ENCODE peak calls at places on chromosomes 11 and 22, in seven cellular contexts. D is CD4-positive, alpha-beta T cell; U is lower lobe of right lung; Y is progenitor cell of endocrine pancreas; F is breast epithelium; S is foreskin fibroblast; B is AG04449. W is an unnamed sample.

GRCh38 chr11:66362481-66363147 is 8.9 kb downstream of the SLC29A2 start:
- DNase-seq in D (no peak), U (no peak), Y (no peak), F (no peak), S (no peak), B (no peak), W (no peak)

GRCh38 chr11:68261006-68261405 is 10.8 kb downstream of the C11orf24 start:
- DNase-seq in D (no peak), U (no peak), Y (no peak), F (no peak), S (no peak), B (no peak), W (no peak)

GRCh38 chr11:75476716-75477613 is 44.0 kb upstream of the KLHL35 start:
- DNase-seq in D (no peak), U (peak; percentile 50), Y (no peak), F (peak; percentile 75), S (no peak), B (no peak), W (no peak)

GRCh38 chr11:77967753-77968152 is 26.7 kb downstream of the INTS4 start:
- DNase-seq in D (no peak), U (no peak), Y (no peak), F (no peak), S (no peak), B (no peak), W (no peak)

GRCh38 chr11:117839234-117839882 is 14.8 kb upstream of the FXYD2 start:
- DNase-seq in D (no peak), U (no peak), Y (no peak), F (no peak), S (no peak), B (no peak), W (no peak)

GRCh38 chr22:45892681-45893461 is 84.1 kb downstream of the WNT7B start:
- DNase-seq in D (no peak), U (peak; percentile 38), Y (no peak), F (no peak), S (no peak), B (no peak), W (no peak)

GRCh38 chr11:12163181-12163841 is 52.9 kb downstream of the MICAL2 start:
- DNase-seq in D (no peak), U (no peak), Y (no peak), F (no peak), S (no peak), B (peak; percentile 85), W (no peak)

GRCh38 chr22:36470162-36470993 is 11.1 kb downstream of the TXN2 start:
- DNase-seq in D (peak; percentile 78), U (peak; percentile 86), Y (peak; percentile 69), F (peak; percentile 79), S (peak; percentile 77), B (no peak), W (peak; percentile 80)

GRCh38 chr11:78310500-78310909 is 107.1 kb downstream of the GAB2 start:
- DNase-seq in D (no peak), U (no peak), Y (no peak), F (no peak), S (no peak), B (no peak), W (no peak)

GRCh38 chr22:32531955-32532818 is 57.6 kb downstream of the FBXO7 start:
- DNase-seq in D (no peak), U (peak; percentile 75), Y (peak; percentile 21), F (no peak), S (peak; percentile 94), B (peak; percentile 36), W (peak; percentile 89)

GRCh38 chr22:46233231-46233630 is 16.9 kb downstream of the CDPF1 start:
- DNase-seq in D (no peak), U (no peak), Y (no peak), F (no peak), S (no peak), B (no peak), W (no peak)

GRCh38 chr22:35663371-35663770 is 15.1 kb downstream of the APOL6 start:
- DNase-seq in D (no peak), U (no peak), Y (no peak), F (no peak), S (no peak), B (no peak), W (no peak)

GRCh38 chr22:44335903-44336803 is 23.4 kb upstream of the SHISAL1 start:
- DNase-seq in D (no peak), U (no peak), Y (no peak), F (no peak), S (no peak), B (no peak), W (no peak)

GRCh38 chr11:117381481-117381880 is 53.8 kb downstream of the CEP164 start:
- DNase-seq in D (no peak), U (no peak), Y (no peak), F (no peak), S (no peak), B (no peak), W (no peak)

GRCh38 chr22:25853078-25853477 is 111.1 kb downstream of the MYO18B start:
- DNase-seq in D (no peak), U (no peak), Y (no peak), F (no peak), S (peak; percentile 8), B (no peak), W (no peak)

GRCh38 chr22:50425179-50425916 is 49.5 kb downstream of the SBF1 start:
- DNase-seq in D (no peak), U (no peak), Y (no peak), F (no peak), S (no peak), B (no peak), W (no peak)

DNA sequence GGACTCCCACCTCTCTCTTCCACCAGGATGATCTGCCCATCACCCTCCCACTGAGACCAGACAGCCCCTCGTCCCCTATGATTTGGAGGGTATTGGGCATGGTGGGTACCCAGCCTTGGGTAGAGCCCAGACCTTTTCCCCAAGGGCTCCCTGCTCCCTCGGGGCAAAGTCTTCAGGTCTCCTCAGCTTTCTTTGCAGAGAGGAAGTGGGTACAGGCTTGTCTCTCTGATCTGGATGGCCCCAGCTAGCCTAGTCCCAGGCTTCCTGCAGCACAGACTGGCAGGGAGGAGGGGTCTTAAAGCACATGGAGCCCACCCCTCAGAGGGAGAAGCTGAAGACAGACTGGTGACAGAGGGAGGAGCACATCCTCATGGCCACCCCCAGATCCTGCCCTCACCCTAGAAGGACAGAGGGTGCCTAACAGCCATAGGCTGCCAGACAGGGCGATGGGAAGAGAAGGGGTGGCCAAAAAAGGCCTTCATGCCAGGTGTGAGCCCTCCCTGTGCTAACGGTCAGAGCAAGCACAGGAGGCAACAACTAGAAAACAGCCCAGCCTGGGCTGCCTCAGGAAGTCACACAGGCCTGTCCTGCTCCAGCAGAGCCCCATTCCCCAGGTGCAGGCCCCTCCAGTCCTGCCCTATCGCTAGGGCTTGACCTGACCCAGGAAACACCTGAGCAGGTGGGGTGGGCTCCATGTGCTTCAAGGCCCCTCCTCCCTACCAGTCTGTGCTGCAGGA is 30.4 kb downstream of the SLC22A12 start:
- DNase-seq in D (no peak), U (no peak), Y (no peak), F (no peak), S (no peak), B (no peak), W (no peak)
- TF ChIP-seq CTCF in D (no peak), U (no peak), Y (no peak), F (no peak), S (no peak), B (no peak), W (no peak)

GRCh38 chr11:50030193-50030592 is 2.5 kb upstream of the OR4C45 start:
- DNase-seq in D (no peak), U (no peak), Y (no peak), F (no peak), S (no peak), B (no peak), W (no peak)
- TF ChIP-seq CTCF in D (no peak), U (no peak), Y (no peak), F (no peak), S (no peak), B (no peak), W (no peak)

GRCh38 chr11:62725686-62726085 is 1.6 kb downstream of the HNRNPUL2 start:
- DNase-seq in D (no peak), U (no peak), Y (no peak), F (no peak), S (no peak), B (no peak), W (no peak)

GRCh38 chr11:62724171-62724570 is 3.1 kb downstream of the HNRNPUL2 start:
- DNase-seq in D (no peak), U (no peak), Y (no peak), F (no peak), S (no peak), B (no peak), W (no peak)

GRCh38 chr11:62719302-62719978 is 7.8 kb downstream of the HNRNPUL2 start:
- DNase-seq in D (no peak), U (no peak), Y (no peak), F (no peak), S (peak; percentile 81), B (no peak), W (no peak)

GRCh38 chr11:62726156-62727006 is 876 bp downstream of the HNRNPUL2 start:
- DNase-seq in D (no peak), U (no peak), Y (no peak), F (no peak), S (no peak), B (no peak), W (no peak)

DNA sequence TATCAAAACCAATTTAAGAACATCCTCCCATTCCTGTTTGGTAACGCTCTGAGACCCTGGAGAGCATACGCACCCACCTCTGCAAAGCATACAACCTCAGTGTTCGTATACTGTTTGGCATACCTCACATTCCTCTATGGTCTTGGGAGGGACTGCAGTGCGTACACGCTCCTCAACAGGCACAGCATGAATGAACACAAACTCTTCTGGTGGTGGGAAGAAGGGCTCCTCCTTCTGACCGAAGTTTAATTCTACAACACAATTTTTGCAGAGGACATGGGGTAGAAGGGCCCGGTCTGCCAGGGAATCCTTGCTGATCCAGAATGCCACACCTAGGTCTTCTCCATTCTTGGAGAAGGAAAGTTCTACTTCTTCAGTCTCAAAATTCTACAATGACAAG is 5.3 kb downstream of the HNRNPUL2 start:
- DNase-seq in D (no peak), U (no peak), Y (no peak), F (no peak), S (no peak), B (no peak), W (no peak)
- TF ChIP-seq CTCF in D (no peak), U (no peak), Y (peak; percentile 38), F (no peak), S (no peak), B (no peak), W (peak; percentile 14)

DNA sequence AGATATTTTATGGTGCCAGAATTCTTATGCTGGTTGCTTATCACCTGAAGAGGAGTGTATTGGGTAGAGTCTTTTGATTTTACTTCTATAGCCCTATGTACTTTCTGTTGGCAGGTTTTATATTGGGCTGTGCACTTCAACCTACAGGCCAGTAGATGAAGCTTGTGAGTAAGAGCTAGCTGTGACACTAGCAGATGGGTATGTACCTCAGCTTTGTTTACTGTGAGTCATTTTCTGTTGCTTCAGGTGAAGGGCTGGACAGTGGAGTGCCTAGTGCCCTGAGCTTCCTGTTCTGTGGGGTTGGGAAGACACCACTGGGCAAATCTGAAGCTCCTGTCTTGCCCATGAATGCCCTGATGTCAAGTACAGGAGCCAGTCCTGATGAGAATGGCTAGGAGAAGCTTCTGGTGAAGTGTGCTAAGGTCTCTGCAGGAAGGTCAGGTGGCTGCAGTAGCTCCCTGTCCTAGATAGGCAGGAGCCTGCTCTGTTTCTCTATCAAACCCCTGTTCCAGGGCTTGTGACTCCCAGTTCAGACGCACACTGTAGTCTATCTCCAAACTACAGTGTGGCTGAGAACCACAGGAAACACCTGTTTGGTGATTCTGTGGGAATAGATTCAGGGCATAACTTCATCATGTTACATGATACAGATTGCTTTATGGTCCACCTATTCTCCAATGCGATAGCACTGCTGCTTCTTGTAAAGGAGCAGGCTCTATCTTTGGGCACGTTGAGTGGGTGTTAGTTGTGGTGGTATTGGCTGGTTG is 755.7 kb downstream of the KCNA4 start:
- DNase-seq in D (no peak), U (no peak), Y (no peak), F (no peak), S (peak; percentile 34), B (no peak), W (no peak)
- TF ChIP-seq CTCF in D (no peak), U (no peak), Y (no peak), F (no peak), S (no peak), B (no peak), W (no peak)